ENCODE peak calls at places on chromosomes 7 and 10, in eight cellular contexts. C, U, L, O, Q, S, P and T are unnamed samples.

GRCh38 chr10:86872757-86873156 is 84.7 kb downstream of the MMRN2 start:
- DNase-seq in U (peak), Q (no peak), C (no peak), S (no peak), L (no peak), O (no peak), P (no peak), T (no peak)

GRCh38 chr7:79734158-79734557 is 280.7 kb upstream of the MAGI2 start:
- DNase-seq in L (no peak), O (no peak), S (no peak), C (no peak), P (no peak), Q (no peak), U (no peak), T (no peak)

GRCh38 chr7:79933144-79933543 is 201.5 kb upstream of the GNAI1 start:
- DNase-seq in L (no peak), Q (no peak), O (no peak), S (no peak), U (peak), C (no peak), P (no peak), T (no peak)

GRCh38 chr7:94368371-94368791 is 26.3 kb upstream of the COL1A2 start:
- DNase-seq in S (no peak), C (no peak), O (no peak), Q (no peak), U (peak), P (no peak), L (peak), T (no peak)

GRCh38 chr7:42734568-42734967 is 177.3 kb downstream of the C7orf25 start:
- DNase-seq in P (no peak), U (peak), S (no peak), Q (no peak), L (no peak), O (no peak), C (no peak), T (no peak)

GRCh38 chr10:105291571-105291970 is 650.5 kb downstream of the SORCS3 start:
- DNase-seq in O (no peak), C (no peak), P (no peak), U (no peak), S (no peak), L (no peak), Q (no peak), T (no peak)

GRCh38 chr7:127874951-127875608 is 156.2 kb downstream of the LRRC4 start:
- DNase-seq in Q (no peak), U (peak), L (no peak), S (no peak), C (no peak), P (no peak), O (no peak), T (no peak)

GRCh38 chr10:80414126-80414898 is 6.0 kb downstream of the PRXL2A start:
- DNase-seq in Q (peak), O (no peak), S (no peak), C (no peak), L (no peak), P (no peak), U (no peak), T (no peak)